ENCODE peak calls at places on chromosomes 1 and 21, in ten cellular contexts. N, A, W, D, Z, T, C, J, V and K are unnamed samples.

GRCh38 chr1:116907351-116907750 is 2.4 kb upstream of the PTGFRN start:
- DNase-seq in N (no peak), A (no peak), W (no peak), D (no peak), Z (no peak), T (no peak), C (no peak), J (no peak), V (peak; percentile 88), K (no peak)

GRCh38 chr1:185412385-185413074 is 95.5 kb upstream of the IVNS1ABP start:
- DNase-seq in N (no peak), A (no peak), W (no peak), D (no peak), Z (no peak), T (no peak), C (no peak), J (no peak), V (peak; percentile 97), K (no peak)

GRCh38 chr1:68322837-68323687 is 90.7 kb upstream of the WLS start:
- DNase-seq in N (peak; percentile 55), A (no peak), W (no peak), D (no peak), Z (peak; percentile 67), T (no peak), C (no peak), J (peak; percentile 91), V (peak; percentile 12), K (peak; percentile 89)

GRCh38 chr1:9852410-9853301 is 28.9 kb upstream of the CLSTN1 start:
- DNase-seq in N (peak; percentile 77), A (no peak), W (no peak), D (no peak), Z (peak; percentile 90), T (no peak), C (peak; percentile 54), J (peak; percentile 87), V (peak; percentile 84), K (peak; percentile 67)

GRCh38 chr1:9279172-9279840 is 13.4 kb upstream of the SPSB1 start:
- DNase-seq in N (no peak), A (no peak), W (no peak), D (no peak), Z (no peak), T (no peak), C (no peak), J (no peak), V (no peak), K (peak; percentile 32)

GRCh38 chr1:27086628-27087027 is 68.3 kb downstream of the SLC9A1 start:
- DNase-seq in N (no peak), A (no peak), W (no peak), D (no peak), Z (no peak), T (no peak), C (no peak), J (no peak), V (no peak), K (no peak)

GRCh38 chr1:67371681-67372080 is 58.5 kb downstream of the SERBP1 start:
- DNase-seq in N (peak; percentile 19), A (no peak), W (peak; percentile 28), D (no peak), Z (no peak), T (no peak), C (no peak), J (no peak), V (peak; percentile 30), K (peak; percentile 18)

GRCh38 chr1:43554444-43554992 is 23.8 kb downstream of the PTPRF start:
- DNase-seq in N (peak; percentile 62), A (no peak), W (peak; percentile 28), D (no peak), Z (peak; percentile 59), T (peak; percentile 9), C (peak; percentile 71), J (peak; percentile 71), V (peak; percentile 56), K (peak; percentile 38)

GRCh38 chr1:89721351-89721750 is 88.4 kb downstream of the LRRC8C start:
- DNase-seq in N (peak; percentile 67), A (no peak), W (peak; percentile 12), D (no peak), Z (peak; percentile 24), T (peak; percentile 55), C (peak; percentile 17), J (peak; percentile 48), V (peak; percentile 70), K (peak; percentile 48)

GRCh38 chr1:23214640-23215039 is 2.7 kb downstream of the HTR1D start:
- DNase-seq in N (no peak), A (no peak), W (no peak), D (no peak), Z (no peak), T (no peak), C (no peak), J (no peak), V (peak; percentile 50), K (no peak)

GRCh38 chr1:9842073-9842711 is 18.4 kb upstream of the CLSTN1 start:
- DNase-seq in N (no peak), A (no peak), W (no peak), D (no peak), Z (no peak), T (no peak), C (no peak), J (no peak), V (no peak), K (no peak)

GRCh38 chr1:166167395-166167922 is 658 bp upstream of the FAM78B start:
- DNase-seq in N (no peak), A (no peak), W (no peak), D (no peak), Z (no peak), T (no peak), C (no peak), J (no peak), V (no peak), K (no peak)

GRCh38 chr1:212944209-212944901 is 6.0 kb upstream of the VASH2 start:
- DNase-seq in N (no peak), A (no peak), W (no peak), D (no peak), Z (no peak), T (no peak), C (no peak), J (no peak), V (no peak), K (no peak)

GRCh38 chr1:165172666-165173065 is 183.8 kb downstream of the LMX1A start:
- DNase-seq in N (no peak), A (no peak), W (no peak), D (no peak), Z (no peak), T (no peak), C (no peak), J (no peak), V (no peak), K (no peak)

GRCh38 chr1:107339775-107340174 is 198.9 kb downstream of the NTNG1 start:
- DNase-seq in N (no peak), A (no peak), W (no peak), D (no peak), Z (no peak), T (no peak), C (no peak), J (no peak), V (no peak), K (no peak)

GRCh38 chr1:16618719-16619118 is 5.4 kb upstream of the NBPF1 start:
- DNase-seq in N (no peak), A (no peak), W (no peak), D (no peak), Z (no peak), T (no peak), C (no peak), J (no peak), V (no peak), K (no peak)

GRCh38 chr1:218164111-218164929 is 120.8 kb upstream of the RRP15 start:
- DNase-seq in N (peak; percentile 25), A (no peak), W (peak; percentile 12), D (no peak), Z (peak; percentile 7), T (no peak), C (peak; percentile 4), J (peak; percentile 38), V (peak; percentile 25), K (peak; percentile 4)

GRCh38 chr1:205284420-205285144 is 37.0 kb downstream of the NUAK2 start:
- DNase-seq in N (peak; percentile 99), A (peak; percentile 39), W (peak; percentile 98), D (peak; percentile 48), Z (peak; percentile 99), T (peak; percentile 81), C (peak; percentile 98), J (peak; percentile 89), V (peak; percentile 100), K (peak; percentile 98)

GRCh38 chr1:203278087-203278884 is 27.0 kb upstream of the BTG2 start:
- DNase-seq in N (peak; percentile 61), A (no peak), W (peak; percentile 56), D (no peak), Z (peak; percentile 86), T (no peak), C (peak; percentile 87), J (peak; percentile 87), V (peak; percentile 79), K (peak; percentile 74)

GRCh38 chr21:31911138-31911907 is 38.5 kb downstream of the HUNK start:
- DNase-seq in N (no peak), A (no peak), W (peak; percentile 41), D (no peak), Z (peak; percentile 94), T (no peak), C (no peak), J (peak; percentile 89), V (peak; percentile 35), K (peak; percentile 17)

GRCh38 chr1:59738591-59739015 is 76.1 kb upstream of the HOOK1 start:
- DNase-seq in N (peak; percentile 62), A (no peak), W (no peak), D (no peak), Z (peak; percentile 67), T (no peak), C (peak; percentile 61), J (peak; percentile 70), V (no peak), K (peak; percentile 87)